ENCODE peak calls at places on chromosome 4, in seven cellular contexts. C, R, E, F, U, H and W are unnamed samples.

GRCh38 chr4:83112239-83112638 is 2.3 kb downstream of the PLAC8 start:
- DNase-seq in U (no peak), H (no peak), R (no peak), C (no peak), E (no peak), F (no peak), W (no peak)

GRCh38 chr4:169744601-169745000 is 13.1 kb downstream of the HPF1 start:
- DNase-seq in R (no peak), F (no peak), E (no peak), U (no peak), C (no peak), H (no peak), W (no peak)

GRCh38 chr4:121863787-121864186 is 6.5 kb downstream of the BBS7 start:
- DNase-seq in H (no peak), E (no peak), U (no peak), C (no peak), R (no peak), F (no peak), W (no peak)

GRCh38 chr4:36312511-36312910 is 31.1 kb downstream of the DTHD1 start:
- DNase-seq in R (no peak), U (no peak), E (no peak), H (no peak), F (no peak), C (no peak), W (no peak)

GRCh38 chr4:72319596-72319995 is 249.4 kb downstream of the ADAMTS3 start:
- DNase-seq in U (no peak), C (no peak), H (no peak), F (no peak), R (no peak), E (peak; percentile 63), W (no peak)

GRCh38 chr4:41141910-41142309 is 72.4 kb downstream of the APBB2 start:
- DNase-seq in E (peak; percentile 80), R (peak; percentile 97), U (no peak), H (no peak), F (no peak), C (peak; percentile 76), W (no peak)

GRCh38 chr4:101983835-101984234 is 193.3 kb downstream of the BANK1 start:
- DNase-seq in H (no peak), U (no peak), E (no peak), C (no peak), R (no peak), F (no peak), W (no peak)

GRCh38 chr4:47442980-47443379 is 20.5 kb downstream of the COMMD8 start:
- DNase-seq in H (peak; percentile 57), C (no peak), R (no peak), F (no peak), E (no peak), U (no peak), W (no peak)

GRCh38 chr4:77605210-77605902 is at the start of gene CXCL13:
- DNase-seq in R (no peak), U (no peak), C (no peak), H (no peak), E (no peak), F (no peak), W (no peak)

GRCh38 chr4:18733956-18734872 is 712.7 kb upstream of the LCORL start:
- DNase-seq in C (no peak), R (peak; percentile 20), H (no peak), U (no peak), F (no peak), E (no peak), W (peak; percentile 52)

GRCh38 chr4:121817006-121817405 is 6.7 kb downstream of the CCNA2 start:
- DNase-seq in C (no peak), F (no peak), R (no peak), E (no peak), U (no peak), H (no peak), W (no peak)

GRCh38 chr4:40046311-40046980 is 10.2 kb upstream of the N4BP2 start:
- DNase-seq in C (peak; percentile 64), H (no peak), E (no peak), F (no peak), R (peak; percentile 33), U (no peak), W (no peak)

GRCh38 chr4:76989391-76990061 is 40.0 kb downstream of the SEPTIN11 start:
- DNase-seq in F (no peak), R (no peak), U (peak; percentile 52), E (no peak), C (no peak), H (no peak), W (no peak)

DNA sequence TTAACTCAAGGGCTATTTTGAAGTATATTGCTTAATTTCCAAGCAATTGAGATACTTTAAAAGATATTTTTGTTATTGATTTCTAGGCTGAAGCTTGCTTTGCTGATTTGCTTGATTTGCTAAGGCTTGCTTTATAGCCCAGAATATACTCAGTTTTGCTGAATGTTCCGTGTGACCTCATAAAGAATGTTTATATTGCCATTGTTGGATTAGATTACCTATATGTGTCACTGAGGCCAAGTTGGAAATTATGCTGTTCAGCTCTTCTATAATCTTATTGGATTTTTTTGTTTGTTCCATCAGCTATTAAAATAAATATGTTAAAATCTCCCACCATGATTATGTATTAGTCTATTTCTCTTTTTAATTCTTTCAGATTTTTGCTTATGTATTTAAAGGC is 13.0 kb downstream of the TBC1D19 start:
- DNase-seq in E (no peak), F (no peak), C (no peak), R (no peak), H (no peak), U (no peak), W (no peak)
- H3K4me3 ChIP-seq in E (no peak overlapping the region), F (no peak overlapping the region), C (no peak overlapping the region), R (no peak overlapping the region), H (no peak overlapping the region), U (no peak overlapping the region), W (no peak overlapping the region)

GRCh38 chr4:3227878-3228675 is 20.9 kb upstream of the MSANTD1 start:
- DNase-seq in F (peak; percentile 58), H (peak; percentile 42), R (peak; percentile 9), C (no peak), E (no peak), U (no peak), W (no peak)
- H3K36me3 ChIP-seq in F (peaks cover 75% of the 10 kb centered on the region), H (peaks cover 16% of the 10 kb centered on the region), R (peaks cover 34% of the 10 kb centered on the region), C (peaks cover 88% of the 10 kb centered on the region), E (peaks cover 36% of the 10 kb centered on the region), U (peaks cover 58% of the 10 kb centered on the region), W (peaks cover 78% of the 10 kb centered on the region)

GRCh38 chr4:173535932-173536331 is 5.9 kb upstream of the HAND2 start:
- DNase-seq in E (no peak), C (peak; percentile 62), R (no peak), H (no peak), F (no peak), U (no peak), W (no peak)
- H3K27me3 ChIP-seq in E (no peaks in the 10 kb centered on the region), C (peaks cover 94% of the 10 kb centered on the region), R (peaks cover 82% of the 10 kb centered on the region), H (no peaks in the 10 kb centered on the region), F (peaks cover 100% of the 10 kb centered on the region), U (peaks cover 64% of the 10 kb centered on the region), W (no peaks in the 10 kb centered on the region)

DNA sequence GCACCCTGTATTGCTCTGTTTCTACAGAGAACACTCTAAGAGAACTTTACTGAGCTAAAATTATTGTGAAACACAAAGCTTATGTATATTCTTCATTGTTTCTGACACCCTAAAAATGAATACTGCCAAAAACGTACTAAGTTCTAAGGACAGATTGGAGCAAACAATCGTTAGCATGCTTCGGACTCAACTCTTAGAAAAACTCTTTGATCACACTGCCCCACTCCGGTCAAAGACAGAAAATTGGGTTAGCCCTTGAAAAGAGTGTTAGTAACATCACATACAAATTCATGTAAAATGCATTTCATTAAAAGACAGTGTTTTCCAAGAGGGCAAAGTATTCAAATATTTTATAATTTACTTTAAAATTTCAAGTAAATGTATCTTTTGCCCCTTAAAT is 177.4 kb downstream of the DCHS2 start:
- DNase-seq in R (peak; percentile 56), C (peak; percentile 48), H (no peak), U (no peak), E (peak; percentile 10), F (no peak), W (no peak)
- H3K4me3 ChIP-seq in R (no peak overlapping the region), C (no peak overlapping the region), H (no peak overlapping the region), U (no peak overlapping the region), E (no peak overlapping the region), F (no peak overlapping the region), W (no peak overlapping the region)

GRCh38 chr4:3128058-3128457 is 53.6 kb downstream of the HTT start:
- DNase-seq in F (no peak), R (no peak), C (no peak), H (no peak), U (no peak), E (no peak), W (no peak)
- H3K36me3 ChIP-seq in F (peaks cover 77% of the 10 kb centered on the region), R (peaks cover 18% of the 10 kb centered on the region), C (peaks cover 39% of the 10 kb centered on the region), H (peaks cover 25% of the 10 kb centered on the region), U (peaks cover 37% of the 10 kb centered on the region), E (peaks cover 17% of the 10 kb centered on the region), W (peaks cover 83% of the 10 kb centered on the region)

GRCh38 chr4:602559-602942 is 22.8 kb upstream of the PDE6B start:
- DNase-seq in C (no peak), U (peak; percentile 30), E (no peak), R (no peak), F (peak; percentile 85), H (no peak), W (no peak)

GRCh38 chr4:600166-600565 is 24.1 kb upstream of the TMEM271 start:
- DNase-seq in F (no peak), E (no peak), U (no peak), C (no peak), R (no peak), H (no peak), W (no peak)

GRCh38 chr4:600850-601515 is 24.4 kb upstream of the PDE6B start:
- DNase-seq in R (no peak), C (no peak), F (no peak), H (no peak), U (no peak), E (no peak), W (no peak)

GRCh38 chr4:604131-604530 is 21.2 kb upstream of the PDE6B start:
- DNase-seq in C (no peak), U (no peak), F (no peak), E (no peak), R (no peak), H (no peak), W (no peak)

DNA sequence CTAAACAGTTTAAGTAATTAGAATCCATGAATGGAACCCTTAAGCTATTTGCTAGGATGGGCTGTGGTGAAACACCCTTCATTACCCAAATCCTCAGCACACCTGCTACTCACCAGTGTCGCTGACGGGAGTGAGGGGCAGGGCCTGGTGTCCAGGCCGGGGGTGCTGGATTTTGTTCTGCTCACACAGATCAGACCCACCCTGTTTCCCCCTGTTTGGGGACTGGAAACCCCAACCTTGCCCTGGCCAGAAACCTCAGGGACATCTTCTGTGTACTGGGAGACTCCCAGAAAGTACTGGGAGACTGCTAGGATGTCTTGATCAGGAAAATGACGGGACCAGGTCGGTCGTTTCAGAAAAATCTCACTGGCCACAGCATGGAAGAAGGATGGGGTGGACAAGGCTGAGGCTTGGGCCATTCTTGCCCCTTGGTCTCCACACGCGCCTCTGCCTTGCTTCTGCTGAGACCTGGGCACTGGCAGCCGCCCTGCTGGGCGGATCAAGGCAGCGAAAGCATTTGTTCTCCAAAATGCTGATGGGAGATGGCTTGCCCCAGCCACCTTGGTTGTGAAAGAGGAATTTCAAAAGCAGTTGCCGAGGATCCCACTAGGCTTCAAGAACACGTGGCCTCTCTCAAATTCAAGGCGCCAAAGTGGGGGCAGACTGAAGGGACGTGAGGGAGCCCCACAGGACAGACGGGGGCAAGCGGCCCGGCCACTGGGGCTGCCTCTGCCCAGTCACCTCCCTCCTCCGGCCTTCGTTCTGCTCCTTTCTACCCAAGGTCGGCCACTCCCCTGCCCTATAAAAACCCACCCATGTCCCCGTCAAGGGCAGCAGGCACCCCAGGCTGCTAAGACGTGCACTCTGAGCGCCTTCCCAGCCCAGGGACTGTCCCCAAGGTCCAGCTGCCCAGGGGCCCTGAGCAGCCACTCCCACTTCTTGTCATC is 23.5 kb upstream of the PDE6B start:
- DNase-seq in E (no peak), U (no peak), H (no peak), F (no peak), C (no peak), R (no peak), W (no peak)
- H3K27me3 ChIP-seq in E (no peaks in the 10 kb centered on the region), U (no peaks in the 10 kb centered on the region), H (no peaks in the 10 kb centered on the region), F (peaks cover 5% of the 10 kb centered on the region), C (peaks cover 19% of the 10 kb centered on the region), R (no peaks in the 10 kb centered on the region), W (no peaks in the 10 kb centered on the region)